ENCODE peak calls at places on chromosome 13, in four cellular contexts. One of them, this sample, is unnamed.

GRCh38 chr13:66974174-66974573 is 256.0 kb downstream of the PCDH9 start:
- DNase-seq in neural progenitor cell: peak
- DNase-seq in IMR-90: peak
- DNase-seq in GM23248: no peak
- DNase-seq in this sample: no peak

GRCh38 chr13:78382946-78383542 is 220.3 kb downstream of the POU4F1 start:
- DNase-seq in neural progenitor cell: no peak
- DNase-seq in IMR-90: no peak
- DNase-seq in GM23248: no peak
- DNase-seq in this sample: no peak

GRCh38 chr13:70874646-70875045 is 766.4 kb upstream of the KLHL1 start:
- DNase-seq in neural progenitor cell: no peak
- DNase-seq in IMR-90: no peak
- DNase-seq in GM23248: no peak
- DNase-seq in this sample: no peak

GRCh38 chr13:30718661-30719520 is 16.5 kb upstream of the ALOX5AP start:
- DNase-seq in neural progenitor cell: no peak
- DNase-seq in IMR-90: peak
- DNase-seq in GM23248: peak
- DNase-seq in this sample: no peak

GRCh38 chr13:110644892-110645521 is 29.7 kb downstream of the NAXD start:
- DNase-seq in neural progenitor cell: peak
- DNase-seq in IMR-90: peak
- DNase-seq in GM23248: peak
- DNase-seq in this sample: peak

GRCh38 chr13:76383671-76384461 is 502.3 kb downstream of the KCTD12 start:
- DNase-seq in neural progenitor cell: no peak
- DNase-seq in IMR-90: peak
- DNase-seq in GM23248: peak
- DNase-seq in this sample: peak

GRCh38 chr13:94546071-94546839 is 49.7 kb downstream of the TGDS start:
- DNase-seq in neural progenitor cell: peak
- DNase-seq in IMR-90: no peak
- DNase-seq in GM23248: no peak
- DNase-seq in this sample: no peak

GRCh38 chr13:103605546-103606326 is 539.5 kb upstream of the SLC10A2 start:
- DNase-seq in neural progenitor cell: no peak
- DNase-seq in IMR-90: no peak
- DNase-seq in GM23248: no peak
- DNase-seq in this sample: no peak

GRCh38 chr13:83162493-83162892 is 719.8 kb downstream of the SLITRK1 start:
- DNase-seq in neural progenitor cell: peak
- DNase-seq in IMR-90: peak
- DNase-seq in GM23248: no peak
- DNase-seq in this sample: no peak

GRCh38 chr13:21478881-21479808 is 20.0 kb upstream of the ZDHHC20 start:
- DNase-seq in neural progenitor cell: peak
- DNase-seq in IMR-90: peak
- DNase-seq in GM23248: peak
- DNase-seq in this sample: peak

GRCh38 chr13:81153478-81153877 is 812.6 kb upstream of the SPRY2 start:
- DNase-seq in neural progenitor cell: no peak
- DNase-seq in IMR-90: no peak
- DNase-seq in GM23248: no peak
- DNase-seq in this sample: no peak

GRCh38 chr13:46569471-46569870 is 16.5 kb downstream of the LRCH1 start:
- DNase-seq in neural progenitor cell: no peak
- DNase-seq in IMR-90: no peak
- DNase-seq in GM23248: no peak
- DNase-seq in this sample: no peak

GRCh38 chr13:88188986-88189385 is 517.8 kb downstream of the SLITRK5 start:
- DNase-seq in neural progenitor cell: no peak
- DNase-seq in IMR-90: no peak
- DNase-seq in GM23248: no peak
- DNase-seq in this sample: no peak

GRCh38 chr13:98184796-98185195 is 7.7 kb upstream of the RNF113B start:
- DNase-seq in neural progenitor cell: no peak
- DNase-seq in IMR-90: peak
- DNase-seq in GM23248: peak
- DNase-seq in this sample: no peak

GRCh38 chr13:45587897-45588296 is 27.6 kb downstream of the ERICH6B start:
- DNase-seq in neural progenitor cell: no peak
- DNase-seq in IMR-90: no peak
- DNase-seq in GM23248: no peak
- DNase-seq in this sample: no peak

GRCh38 chr13:73937420-73937819 is 196.8 kb downstream of the KLF12 start:
- DNase-seq in neural progenitor cell: no peak
- DNase-seq in IMR-90: no peak
- DNase-seq in GM23248: peak
- DNase-seq in this sample: no peak

GRCh38 chr13:72686766-72687165 is 40.7 kb downstream of the MZT1 start:
- DNase-seq in neural progenitor cell: no peak
- DNase-seq in IMR-90: no peak
- DNase-seq in GM23248: no peak
- DNase-seq in this sample: no peak

GRCh38 chr13:69623973-69624372 is 483.7 kb upstream of the ATXN8OS start:
- DNase-seq in neural progenitor cell: no peak
- DNase-seq in IMR-90: no peak
- DNase-seq in GM23248: no peak
- DNase-seq in this sample: no peak

GRCh38 chr13:89361909-89362308 is 1690.7 kb downstream of the SLITRK5 start:
- DNase-seq in neural progenitor cell: no peak
- DNase-seq in IMR-90: peak
- DNase-seq in GM23248: peak
- DNase-seq in this sample: no peak

GRCh38 chr13:112643759-112644459 is 45.9 kb upstream of the ATP11A start:
- DNase-seq in neural progenitor cell: no peak
- DNase-seq in IMR-90: no peak
- DNase-seq in GM23248: no peak
- DNase-seq in this sample: no peak

GRCh38 chr13:28301839-28302238 is 163.5 kb downstream of the PAN3 start:
- DNase-seq in neural progenitor cell: peak
- DNase-seq in IMR-90: no peak
- DNase-seq in GM23248: no peak
- DNase-seq in this sample: no peak

GRCh38 chr13:20156711-20157110 is 4.1 kb downstream of the GJA3 start:
- DNase-seq in neural progenitor cell: peak
- DNase-seq in IMR-90: no peak
- DNase-seq in GM23248: no peak
- DNase-seq in this sample: no peak

GRCh38 chr13:29849731-29850212 is 645 bp downstream of the UBL3 start:
- DNase-seq in neural progenitor cell: peak
- DNase-seq in IMR-90: peak
- DNase-seq in GM23248: peak
- DNase-seq in this sample: peak

GRCh38 chr13:99605417-99606321 is 104.4 kb downstream of the TM9SF2 start:
- DNase-seq in neural progenitor cell: peak
- DNase-seq in IMR-90: no peak
- DNase-seq in GM23248: peak
- DNase-seq in this sample: peak

GRCh38 chr13:30026093-30026492 is 175.7 kb upstream of the UBL3 start:
- DNase-seq in neural progenitor cell: no peak
- DNase-seq in IMR-90: peak
- DNase-seq in GM23248: peak
- DNase-seq in this sample: no peak

GRCh38 chr13:99357149-99357596 is 50.0 kb upstream of the GPR183 start:
- DNase-seq in neural progenitor cell: no peak
- DNase-seq in IMR-90: peak
- DNase-seq in GM23248: peak
- DNase-seq in this sample: no peak

GRCh38 chr13:25973576-25973975 is 78.2 kb downstream of the SHISA2 start:
- DNase-seq in neural progenitor cell: no peak
- DNase-seq in IMR-90: no peak
- DNase-seq in GM23248: no peak
- DNase-seq in this sample: no peak

GRCh38 chr13:75405976-75406703 is 75.8 kb downstream of the TBC1D4 start:
- DNase-seq in neural progenitor cell: peak
- DNase-seq in IMR-90: no peak
- DNase-seq in GM23248: no peak
- DNase-seq in this sample: no peak

GRCh38 chr13:40206241-40207109 is 460.0 kb downstream of the FOXO1 start:
- DNase-seq in neural progenitor cell: no peak
- DNase-seq in IMR-90: peak
- DNase-seq in GM23248: peak
- DNase-seq in this sample: no peak

GRCh38 chr13:55606045-55606665 is 1534.6 kb upstream of the PRR20A start:
- DNase-seq in neural progenitor cell: no peak
- DNase-seq in IMR-90: no peak
- DNase-seq in GM23248: no peak
- DNase-seq in this sample: no peak

GRCh38 chr13:26961890-26962615 is 201.5 kb upstream of the GPR12 start:
- DNase-seq in neural progenitor cell: no peak
- DNase-seq in IMR-90: no peak
- DNase-seq in GM23248: no peak
- DNase-seq in this sample: peak

GRCh38 chr13:50916701-50917184 is 7.2 kb downstream of the RNASEH2B start:
- DNase-seq in neural progenitor cell: no peak
- DNase-seq in IMR-90: no peak
- DNase-seq in GM23248: no peak
- DNase-seq in this sample: peak
- H3K9ac ChIP-seq in neural progenitor cell: no peak
- H3K9ac ChIP-seq in IMR-90: no peak
- H3K9ac ChIP-seq in GM23248: no peak
- H3K9ac ChIP-seq in this sample: no peak

DNA sequence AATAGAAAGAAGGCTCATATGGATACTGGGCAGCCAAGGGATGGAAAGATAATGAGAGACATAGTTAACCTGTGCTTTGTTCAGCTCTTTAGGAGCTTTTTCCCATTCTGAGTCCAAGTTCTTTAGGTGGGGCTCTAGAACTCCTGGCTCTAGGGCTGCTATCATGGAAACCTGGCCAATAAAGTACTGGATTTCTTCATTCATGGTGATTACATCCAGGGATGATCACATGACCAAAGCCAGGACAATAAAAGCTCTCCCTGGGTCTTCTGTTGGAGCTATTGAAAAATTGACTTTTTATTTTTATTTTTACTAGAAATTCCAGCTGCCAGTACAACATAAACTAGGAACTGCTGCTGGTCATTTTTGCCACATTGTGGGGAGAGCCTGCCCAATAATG is 224.8 kb upstream of the STARD13 start:
- DNase-seq in neural progenitor cell: no peak
- DNase-seq in IMR-90: no peak
- DNase-seq in GM23248: peak
- DNase-seq in this sample: no peak
- H3K9ac ChIP-seq in neural progenitor cell: no peak
- H3K9ac ChIP-seq in IMR-90: no peak
- H3K9ac ChIP-seq in GM23248: peak
- H3K9ac ChIP-seq in this sample: no peak

GRCh38 chr13:106100261-106100919 is 435.1 kb downstream of the EFNB2 start:
- DNase-seq in neural progenitor cell: peak
- DNase-seq in IMR-90: no peak
- DNase-seq in GM23248: no peak
- DNase-seq in this sample: peak
- H3K9ac ChIP-seq in neural progenitor cell: no peak
- H3K9ac ChIP-seq in IMR-90: no peak
- H3K9ac ChIP-seq in GM23248: no peak
- H3K9ac ChIP-seq in this sample: no peak

GRCh38 chr13:56735537-56735942 is 405.2 kb upstream of the PRR20A start:
- DNase-seq in neural progenitor cell: peak
- DNase-seq in IMR-90: no peak
- DNase-seq in GM23248: no peak
- DNase-seq in this sample: no peak
- H3K9ac ChIP-seq in neural progenitor cell: no peak
- H3K9ac ChIP-seq in IMR-90: no peak
- H3K9ac ChIP-seq in GM23248: no peak
- H3K9ac ChIP-seq in this sample: no peak

GRCh38 chr13:100876044-100876403 is 201.4 kb upstream of the TMTC4 start:
- DNase-seq in neural progenitor cell: no peak
- DNase-seq in IMR-90: no peak
- DNase-seq in GM23248: no peak
- DNase-seq in this sample: no peak
- H3K9ac ChIP-seq in neural progenitor cell: no peak
- H3K9ac ChIP-seq in IMR-90: peak
- H3K9ac ChIP-seq in GM23248: no peak
- H3K9ac ChIP-seq in this sample: no peak

DNA sequence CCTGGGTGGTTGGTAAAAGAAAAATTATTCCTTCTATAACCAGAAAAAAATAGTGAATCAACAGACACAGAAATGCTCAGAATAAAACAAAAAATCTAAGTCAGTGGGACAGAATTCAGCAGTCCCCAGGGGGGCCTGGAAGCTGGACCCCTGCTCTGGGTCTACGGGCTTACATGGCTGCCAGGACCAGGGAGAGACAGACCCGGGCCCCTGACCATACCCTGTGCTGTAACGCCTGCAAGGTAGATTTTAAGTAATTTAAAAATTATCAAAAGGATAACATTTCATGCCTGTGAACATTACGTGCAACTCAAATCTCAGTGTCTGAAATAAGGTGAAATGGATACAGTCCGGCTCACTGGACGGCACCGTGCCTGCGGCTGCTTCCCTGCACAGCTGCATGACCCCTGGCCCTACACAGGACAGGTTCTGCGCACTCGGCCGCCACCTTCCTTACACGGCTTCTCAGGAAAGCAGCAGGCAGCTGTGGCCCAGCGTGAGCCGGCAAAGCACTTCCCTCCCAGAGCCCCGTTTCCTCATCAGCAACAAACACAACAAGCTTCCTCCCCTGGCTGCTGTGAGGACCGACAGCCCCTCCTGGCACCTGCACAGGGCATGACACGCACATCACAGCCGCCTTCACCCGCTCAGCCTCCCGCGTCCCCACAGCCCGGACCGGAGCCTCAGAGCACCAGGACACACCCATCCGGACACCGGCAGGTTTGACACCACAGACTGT is 22.2 kb downstream of the RASA3 start:
- DNase-seq in neural progenitor cell: peak
- DNase-seq in IMR-90: no peak
- DNase-seq in GM23248: peak
- DNase-seq in this sample: no peak
- H3K9ac ChIP-seq in neural progenitor cell: no peak
- H3K9ac ChIP-seq in IMR-90: peak
- H3K9ac ChIP-seq in GM23248: no peak
- H3K9ac ChIP-seq in this sample: no peak

This sample was measured in colonic mucosa.